ENCODE peak calls at places on chromosome 21, in ten cellular contexts. S is AG04450; I is left lung; C is CD4-positive, alpha-beta T cell; F is prostate gland; Y is ovary; M is HCT116; A is psoas muscle; U is dorsolateral prefrontal cortex; R is CD8-positive, alpha-beta memory T cell. O is an unnamed sample.

GRCh38 chr21:25636727-25637126 is 2.3 kb upstream of the JAM2 start:
- DNase-seq in R (no peak), F (no peak), U (no peak), Y (no peak), C (no peak), I (no peak), S (no peak), A (no peak), M (no peak), O (no peak)

GRCh38 chr21:43613755-43614638 is 45.3 kb downstream of the HSF2BP start:
- DNase-seq in I (no peak), U (no peak), A (no peak), S (no peak), F (no peak), Y (no peak), R (no peak), C (no peak), M (no peak), O (no peak)

GRCh38 chr21:41168391-41169257 is 664 bp downstream of the BACE2 start:
- DNase-seq in U (peak; percentile 41), C (no peak), R (no peak), M (no peak), S (no peak), Y (peak; percentile 40), F (peak; percentile 70), I (peak; percentile 59), A (peak; percentile 69), O (no peak)

GRCh38 chr21:43681650-43682049 is 22.3 kb downstream of the RRP1B start:
- DNase-seq in F (no peak), A (no peak), S (no peak), C (no peak), Y (no peak), U (no peak), M (no peak), R (no peak), I (no peak), O (no peak)

GRCh38 chr21:40165212-40165611 is 298.0 kb downstream of the PCP4 start:
- DNase-seq in R (no peak), M (no peak), S (no peak), I (no peak), U (no peak), Y (no peak), C (no peak), A (no peak), F (no peak), O (no peak)

GRCh38 chr21:21401444-21401843 is 403.2 kb downstream of the NCAM2 start:
- DNase-seq in Y (no peak), U (no peak), R (no peak), I (no peak), C (no peak), F (no peak), A (no peak), S (no peak), M (no peak), O (no peak)

GRCh38 chr21:31630062-31630711 is 29.3 kb upstream of the SOD1 start:
- DNase-seq in S (peak; percentile 73), Y (no peak), I (peak; percentile 46), F (peak; percentile 93), C (no peak), R (no peak), U (no peak), A (no peak), M (peak; percentile 75), O (no peak)

GRCh38 chr21:16530656-16531055 is 800.9 kb downstream of the USP25 start:
- DNase-seq in M (no peak), I (no peak), F (no peak), S (no peak), A (no peak), C (no peak), U (no peak), R (no peak), Y (no peak), O (no peak)

GRCh38 chr21:27648560-27648959 is 681.7 kb upstream of the ADAMTS5 start:
- DNase-seq in F (no peak), A (no peak), I (no peak), S (peak; percentile 20), R (no peak), U (no peak), M (no peak), C (no peak), Y (no peak), O (no peak)

GRCh38 chr21:38471766-38472165 is 26.5 kb downstream of the ERG start:
- DNase-seq in F (no peak), Y (no peak), I (no peak), C (no peak), M (no peak), S (no peak), R (no peak), U (no peak), A (no peak), O (no peak)

GRCh38 chr21:41258617-41259016 is 58.0 kb upstream of the FAM3B start:
- DNase-seq in A (no peak), S (peak; percentile 42), M (no peak), Y (no peak), C (no peak), U (no peak), F (no peak), I (no peak), R (no peak), O (no peak)

GRCh38 chr21:26748066-26748465 is 97.1 kb downstream of the ADAMTS1 start:
- DNase-seq in F (no peak), R (no peak), M (no peak), U (no peak), I (no peak), A (no peak), Y (no peak), S (no peak), C (no peak), O (no peak)

GRCh38 chr21:35777081-35777480 is 283.2 kb downstream of the SETD4 start:
- DNase-seq in U (no peak), I (no peak), Y (no peak), C (no peak), A (no peak), R (no peak), S (no peak), F (no peak), M (no peak), O (no peak)
- H3K27ac ChIP-seq in U (no peak overlapping the region), I (no peak overlapping the region), Y (no peak overlapping the region), C (no peak overlapping the region), A (no peak overlapping the region), R (no peak overlapping the region), S (no peak overlapping the region), F (no peak overlapping the region), M (no peak overlapping the region), O (peak overlapping the region; percentile 40)

DNA sequence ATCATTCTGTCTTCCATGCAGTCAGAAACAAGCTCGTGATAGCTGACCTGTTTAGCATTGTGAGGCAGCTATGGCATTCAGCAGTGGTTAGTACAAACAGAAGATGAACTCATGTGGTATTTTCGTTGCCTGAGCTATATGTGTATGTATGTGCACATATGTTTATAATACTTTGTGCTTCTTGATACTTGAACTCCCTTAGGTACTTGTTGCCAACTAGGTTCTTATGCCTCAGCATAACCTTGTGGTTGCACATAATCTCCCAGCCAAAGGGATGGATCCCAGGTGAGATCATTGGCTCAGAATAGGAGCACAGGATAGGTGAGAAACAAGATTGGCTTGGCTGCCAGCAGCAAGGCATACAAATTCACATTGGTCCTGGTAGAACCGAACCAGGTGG is 86.1 kb downstream of the VPS26C start:
- DNase-seq in C (no peak), A (peak; percentile 56), I (no peak), S (no peak), U (no peak), F (no peak), Y (no peak), M (no peak), R (no peak), O (no peak)
- H3K27ac ChIP-seq in C (no peak overlapping the region), A (peak overlapping the region; percentile 89), I (no peak overlapping the region), S (no peak overlapping the region), U (no peak overlapping the region), F (no peak overlapping the region), Y (no peak overlapping the region), M (no peak overlapping the region), R (no peak overlapping the region), O (no peak overlapping the region)

GRCh38 chr21:15434185-15434905 is 295.4 kb upstream of the USP25 start:
- DNase-seq in A (no peak), R (no peak), I (no peak), C (no peak), Y (no peak), M (no peak), S (no peak), U (no peak), F (no peak), O (no peak)

GRCh38 chr21:15439726-15440125 is 290.1 kb upstream of the USP25 start:
- DNase-seq in F (no peak), M (no peak), U (no peak), Y (no peak), C (no peak), A (no peak), I (no peak), S (no peak), R (no peak), O (no peak)

GRCh38 chr21:15437873-15438272 is 291.9 kb upstream of the USP25 start:
- DNase-seq in F (no peak), Y (no peak), A (no peak), I (no peak), R (no peak), S (no peak), C (no peak), U (no peak), M (no peak), O (no peak)

GRCh38 chr21:15433091-15433490 is 296.7 kb upstream of the USP25 start:
- DNase-seq in C (no peak), I (no peak), R (no peak), Y (no peak), S (no peak), F (no peak), U (no peak), M (no peak), A (no peak), O (no peak)

DNA sequence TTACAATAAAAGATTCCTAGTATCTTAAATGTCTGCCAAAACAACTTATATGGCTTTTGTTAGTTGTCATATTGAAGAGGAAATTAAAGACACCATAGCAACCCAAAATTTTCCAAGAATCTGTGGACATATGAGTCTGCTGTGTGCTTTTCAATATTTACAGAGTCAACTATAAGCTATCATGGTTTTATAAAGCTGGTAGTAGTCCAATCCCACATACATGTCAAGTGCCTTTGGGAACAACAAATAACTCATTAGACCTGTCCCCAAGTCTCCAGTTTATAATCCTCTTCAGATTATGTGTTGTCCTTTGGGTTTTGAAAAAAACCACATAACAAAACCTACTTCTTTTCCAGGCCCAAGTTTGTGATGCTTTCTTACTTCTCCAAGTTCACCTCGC is 293.8 kb upstream of the USP25 start:
- DNase-seq in U (no peak), C (no peak), F (peak; percentile 10), I (no peak), R (no peak), M (no peak), Y (no peak), S (no peak), A (no peak), O (no peak)
- H3K27ac ChIP-seq in U (no peak overlapping the region), C (no peak overlapping the region), F (no peak overlapping the region), I (no peak overlapping the region), R (no peak overlapping the region), M (no peak overlapping the region), Y (no peak overlapping the region), S (no peak overlapping the region), A (no peak overlapping the region), O (no peak overlapping the region)

DNA sequence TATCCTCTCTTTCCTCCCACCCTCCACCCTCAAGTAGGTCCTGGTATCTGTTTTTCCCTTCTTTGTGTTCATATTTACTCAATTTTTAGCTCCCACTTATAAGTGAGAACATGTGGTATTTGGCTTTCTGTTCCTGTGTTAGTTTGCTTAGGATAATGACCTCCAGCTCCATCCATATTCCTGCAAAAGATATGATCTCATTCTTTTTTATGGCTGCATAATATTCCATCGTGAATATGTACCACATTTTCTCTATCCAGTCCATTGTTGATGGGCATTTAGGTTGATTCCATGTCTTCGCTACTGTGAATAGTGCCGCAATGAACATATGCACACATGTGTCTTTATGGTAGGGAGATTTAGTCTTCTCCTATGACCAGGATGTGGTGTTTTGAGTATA is 14.5 kb downstream of the OLIG2 start:
- DNase-seq in I (no peak), Y (no peak), U (no peak), S (no peak), F (no peak), M (no peak), C (no peak), R (no peak), A (no peak), O (no peak)
- H3K27ac ChIP-seq in I (no peak overlapping the region), Y (no peak overlapping the region), U (peak overlapping the region; percentile 65), S (no peak overlapping the region), F (no peak overlapping the region), M (no peak overlapping the region), C (no peak overlapping the region), R (no peak overlapping the region), A (no peak overlapping the region), O (no peak overlapping the region)